ENCODE peak calls at places on chromosome X, in nine cellular contexts. T is fibroblast of pulmonary artery, O is endothelial cell, M is IMR-90, P is astrocyte of the spinal cord, W is Calu3, B is mammary epithelial cell, J is osteoblast, Y is H9. Z is an unnamed sample.

GRCh38 chrX:32532282-32532681 is 679.1 kb downstream of the DMD start:
- DNase-seq in B (no peak), J (no peak), O (no peak), W (no peak), T (peak; percentile 6), P (no peak), M (no peak), Y (no peak), Z (no peak)

GRCh38 chrX:14476169-14476568 is 53.2 kb upstream of the GLRA2 start:
- DNase-seq in J (no peak), M (no peak), O (no peak), W (no peak), T (no peak), B (peak; percentile 5), P (peak; percentile 9), Y (no peak), Z (no peak)

GRCh38 chrX:34734383-34734782 is 77.3 kb upstream of the TMEM47 start:
- DNase-seq in T (peak; percentile 0), J (no peak), O (no peak), M (peak; percentile 62), Y (no peak), B (peak; percentile 8), P (peak; percentile 31), W (no peak), Z (no peak)

GRCh38 chrX:153499876-153500275 is 5.1 kb downstream of the BGN start:
- DNase-seq in W (no peak), P (no peak), Y (no peak), B (no peak), T (no peak), O (no peak), J (no peak), M (no peak), Z (no peak)

GRCh38 chrX:150363561-150364346 is 637 bp downstream of the MAMLD1 start:
- DNase-seq in O (peak; percentile 36), B (peak; percentile 45), W (peak; percentile 49), J (no peak), T (peak; percentile 45), Y (peak; percentile 34), M (peak; percentile 29), P (peak; percentile 32), Z (peak; percentile 32)

GRCh38 chrX:29858714-29859113 is 356.6 kb upstream of the MAGEB2 start:
- DNase-seq in T (peak; percentile 13), M (peak; percentile 69), B (peak; percentile 0), P (peak; percentile 31), O (no peak), J (no peak), W (no peak), Y (no peak), Z (no peak)

GRCh38 chrX:150768580-150769190 is 75.5 kb downstream of the MTMR1 start:
- DNase-seq in W (no peak), J (peak; percentile 79), T (no peak), O (no peak), P (no peak), B (no peak), M (no peak), Y (no peak), Z (no peak)

GRCh38 chrX:16970977-16971376 is 24.5 kb downstream of the REPS2 start:
- DNase-seq in B (peak; percentile 82), W (no peak), O (no peak), J (no peak), T (peak; percentile 68), P (peak; percentile 44), M (peak; percentile 30), Y (no peak), Z (no peak)

GRCh38 chrX:28649541-28649940 is 62.3 kb downstream of the IL1RAPL1 start:
- DNase-seq in O (no peak), M (peak; percentile 30), Y (no peak), B (no peak), W (no peak), J (no peak), T (no peak), P (no peak), Z (no peak)

GRCh38 chrX:7574325-7574724 is 268.6 kb upstream of the VCX start:
- DNase-seq in B (peak; percentile 64), O (peak; percentile 20), J (no peak), Y (no peak), T (peak; percentile 0), P (peak; percentile 5), W (no peak), M (no peak), Z (peak; percentile 53)

GRCh38 chrX:123330229-123330942 is 146.3 kb downstream of the GRIA3 start:
- DNase-seq in O (no peak), B (no peak), J (no peak), M (no peak), W (no peak), P (no peak), T (no peak), Y (no peak), Z (no peak)

GRCh38 chrX:36198575-36198974 is 279.0 kb downstream of the CFAP47 start:
- DNase-seq in P (no peak), O (no peak), Y (no peak), B (peak; percentile 51), T (no peak), J (no peak), M (no peak), W (no peak), Z (no peak)

GRCh38 chrX:11105080-11105479 is 6.1 kb upstream of the HCCS start:
- DNase-seq in M (peak; percentile 54), O (no peak), W (no peak), J (no peak), P (no peak), T (peak; percentile 43), B (peak; percentile 64), Y (no peak), Z (no peak)

GRCh38 chrX:40151211-40152172 is 53.7 kb upstream of the BCOR start:
- DNase-seq in T (no peak), P (no peak), M (no peak), Y (peak; percentile 50), J (peak; percentile 85), O (peak; percentile 18), B (no peak), W (no peak), Z (peak; percentile 74)

GRCh38 chrX:96685205-96686099 is 810 bp downstream of the DIAPH2 start:
- DNase-seq in O (peak; percentile 11), Y (peak; percentile 33), M (peak; percentile 55), B (peak; percentile 48), W (peak; percentile 24), P (peak; percentile 45), T (peak; percentile 65), J (peak; percentile 77), Z (peak; percentile 49)

DNA sequence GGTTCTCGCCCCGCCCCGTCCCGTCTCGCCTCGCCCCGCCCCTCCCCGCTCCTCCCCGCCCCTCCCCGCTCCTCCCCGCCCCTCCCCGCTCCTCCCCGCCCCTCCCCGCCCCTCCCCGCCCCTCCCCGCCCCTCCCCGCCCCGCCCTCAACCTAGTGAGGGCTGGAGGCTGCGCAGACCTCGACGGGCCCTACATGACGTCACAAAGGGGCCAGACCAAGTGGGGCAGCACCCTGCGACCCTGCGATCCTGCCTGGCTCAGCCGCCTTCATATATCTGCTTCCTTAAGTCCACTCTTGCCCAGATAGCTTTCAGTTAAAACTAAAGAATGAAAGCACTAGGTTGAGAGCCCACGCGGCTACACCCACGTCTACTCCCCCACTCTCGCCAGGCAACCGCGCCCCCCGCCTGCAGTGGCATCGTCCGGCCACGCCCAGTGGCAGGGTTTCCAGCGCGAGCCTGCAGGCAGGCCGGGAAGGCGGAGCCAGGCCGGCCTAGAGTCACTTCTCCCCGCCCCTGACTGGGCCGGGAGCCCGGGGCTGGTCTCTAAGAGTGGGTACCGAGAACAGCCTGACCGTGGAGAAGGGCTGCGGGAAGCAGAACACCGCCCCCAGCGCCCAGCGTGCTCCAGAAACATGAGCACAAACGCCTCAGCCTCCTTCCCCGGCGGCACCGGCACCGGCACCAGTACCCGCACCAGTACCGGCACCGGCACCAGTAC is 1.5 kb upstream of the MAOA start:
- DNase-seq in M (peak; percentile 77), P (peak; percentile 94), O (peak; percentile 80), W (peak; percentile 92), T (peak; percentile 94), J (peak; percentile 95), B (peak; percentile 87), Y (peak; percentile 95), Z (peak; percentile 88)
- TF ChIP-seq CTCF in M (peak; percentile 1), P (peak; percentile 26), O (no peak), W (no peak), T (peak; percentile 26), J (no peak), B (peak; percentile 43), Y (peak; percentile 29), Z (no peak)

GRCh38 chrX:3803305-3803704 is 89.9 kb upstream of the PRKX start:
- DNase-seq in O (no peak), P (no peak), Y (no peak), W (no peak), T (no peak), J (no peak), M (no peak), B (no peak), Z (no peak)
- TF ChIP-seq CTCF in O (no peak), P (no peak), Y (no peak), W (no peak), T (no peak), J (no peak), M (no peak), B (no peak), Z (no peak)

GRCh38 chrX:23884427-23885024 is 23.2 kb downstream of the APOO start:
- DNase-seq in O (no peak), J (no peak), P (peak; percentile 48), T (no peak), Y (no peak), W (no peak), M (peak; percentile 50), B (peak; percentile 34), Z (no peak)

GRCh38 chrX:23887448-23887847 is 20.3 kb downstream of the APOO start:
- DNase-seq in J (no peak), P (no peak), B (no peak), Y (no peak), O (no peak), W (no peak), M (no peak), T (no peak), Z (no peak)

GRCh38 chrX:23887918-23888317 is 19.8 kb downstream of the APOO start:
- DNase-seq in B (no peak), Y (no peak), J (no peak), P (no peak), W (no peak), T (no peak), M (no peak), O (no peak), Z (no peak)

GRCh38 chrX:23883737-23884354 is 23.9 kb downstream of the APOO start:
- DNase-seq in P (peak; percentile 84), J (peak; percentile 90), M (peak; percentile 85), B (peak; percentile 89), O (no peak), T (peak; percentile 69), Y (no peak), W (no peak), Z (no peak)

GRCh38 chrX:23885803-23886202 is 21.9 kb downstream of the APOO start:
- DNase-seq in O (no peak), P (peak; percentile 53), J (no peak), Y (no peak), M (no peak), W (no peak), T (no peak), B (no peak), Z (no peak)
- TF ChIP-seq CTCF in O (no peak), P (no peak), J (no peak), Y (peak; percentile 10), M (no peak), W (no peak), T (no peak), B (no peak), Z (no peak)

DNA sequence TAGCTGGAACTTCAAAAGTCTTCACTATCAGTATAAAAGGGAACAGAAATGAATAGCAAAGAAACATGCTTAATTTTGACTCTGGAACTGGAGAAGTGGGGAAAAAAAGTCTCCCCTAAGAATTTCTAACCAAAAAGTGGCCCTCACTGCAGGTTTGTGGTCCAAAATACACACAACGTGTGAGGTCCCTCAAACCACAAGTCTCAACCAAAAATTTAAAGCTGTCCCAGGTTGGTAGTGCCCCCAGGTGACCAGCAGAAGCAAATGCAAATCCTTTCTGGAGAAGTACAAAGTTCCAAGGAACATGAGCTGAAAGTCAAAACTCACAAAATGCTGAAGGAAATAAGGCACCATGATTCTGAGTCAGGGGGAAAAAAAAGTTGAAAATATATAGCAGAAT is 23.6 kb upstream of the VAMP7 start:
- DNase-seq in J (no peak), O (no peak), B (no peak), Y (peak; percentile 30), P (no peak), T (peak; percentile 13), W (peak; percentile 8), M (no peak), Z (no peak)
- TF ChIP-seq CTCF in J (peak; percentile 22), O (no peak), B (peak; percentile 52), Y (peak; percentile 51), P (peak; percentile 18), T (peak; percentile 29), W (no peak), M (peak; percentile 21), Z (no peak)

Z was measured in nephron progenitor cell.